ENCODE peak calls at places on chromosomes 16 and 17, in six cellular contexts. One of them, this sample, is unnamed.

GRCh38 chr17:35700157-35700556 is 31.3 kb upstream of the RASL10B start:
- DNase-seq in glutamatergic neuron: no peak
- DNase-seq in Right ventricle myocardium superior: no peak
- DNase-seq in central memory CD8-positive, alpha-beta T cell: no peak
- DNase-seq in AG04450: no peak
- DNase-seq in Kasumi-1: no peak
- DNase-seq in this sample: no peak

GRCh38 chr17:78861229-78861628 is 20.6 kb upstream of the USP36 start:
- DNase-seq in glutamatergic neuron: no peak
- DNase-seq in Right ventricle myocardium superior: no peak
- DNase-seq in central memory CD8-positive, alpha-beta T cell: no peak
- DNase-seq in AG04450: no peak
- DNase-seq in Kasumi-1: no peak
- DNase-seq in this sample: no peak

GRCh38 chr16:10923146-10923649 is 19.1 kb downstream of the DEXI start:
- DNase-seq in AG04450: no peak
- DNase-seq in Kasumi-1: no peak
- DNase-seq in central memory CD8-positive, alpha-beta T cell: no peak
- DNase-seq in glutamatergic neuron: no peak
- DNase-seq in Right ventricle myocardium superior: no peak
- DNase-seq in this sample: no peak

GRCh38 chr16:13856811-13857511 is 63.0 kb upstream of the ERCC4 start:
- DNase-seq in AG04450: no peak
- DNase-seq in glutamatergic neuron: no peak
- DNase-seq in Right ventricle myocardium superior: no peak
- DNase-seq in Kasumi-1: no peak
- DNase-seq in central memory CD8-positive, alpha-beta T cell: no peak
- DNase-seq in this sample: no peak

GRCh38 chr16:73013974-73014373 is 34.0 kb downstream of the ZFHX3 start:
- DNase-seq in Kasumi-1: no peak
- DNase-seq in Right ventricle myocardium superior: no peak
- DNase-seq in AG04450: no peak
- DNase-seq in central memory CD8-positive, alpha-beta T cell: no peak
- DNase-seq in glutamatergic neuron: no peak
- DNase-seq in this sample: no peak

GRCh38 chr16:68311316-68311620 is 449 bp downstream of the PRMT7 start:
- DNase-seq in glutamatergic neuron: no peak
- DNase-seq in AG04450: no peak
- DNase-seq in central memory CD8-positive, alpha-beta T cell: no peak
- DNase-seq in Right ventricle myocardium superior: no peak
- DNase-seq in Kasumi-1: no peak
- DNase-seq in this sample: no peak

GRCh38 chr17:6546069-6546718 is 10.2 kb downstream of the PITPNM3 start:
- DNase-seq in Right ventricle myocardium superior: no peak
- DNase-seq in AG04450: no peak
- DNase-seq in central memory CD8-positive, alpha-beta T cell: no peak
- DNase-seq in Kasumi-1: no peak
- DNase-seq in glutamatergic neuron: no peak
- DNase-seq in this sample: no peak

GRCh38 chr17:63537001-63537400 is 13.3 kb upstream of the DCAF7 start:
- DNase-seq in Right ventricle myocardium superior: no peak
- DNase-seq in AG04450: no peak
- DNase-seq in central memory CD8-positive, alpha-beta T cell: no peak
- DNase-seq in glutamatergic neuron: no peak
- DNase-seq in Kasumi-1: no peak
- DNase-seq in this sample: no peak

GRCh38 chr16:87704754-87705353 is 60.9 kb downstream of the KLHDC4 start:
- DNase-seq in Right ventricle myocardium superior: no peak
- DNase-seq in glutamatergic neuron: no peak
- DNase-seq in central memory CD8-positive, alpha-beta T cell: no peak
- DNase-seq in AG04450: no peak
- DNase-seq in Kasumi-1: no peak
- DNase-seq in this sample: no peak

GRCh38 chr16:57736419-57737281 is 1.1 kb downstream of the KATNB1 start:
- DNase-seq in central memory CD8-positive, alpha-beta T cell: no peak
- DNase-seq in Kasumi-1: no peak
- DNase-seq in Right ventricle myocardium superior: no peak
- DNase-seq in AG04450: peak
- DNase-seq in glutamatergic neuron: no peak
- DNase-seq in this sample: no peak

GRCh38 chr17:2215616-2216364 is 87.8 kb downstream of the SMG6 start:
- DNase-seq in central memory CD8-positive, alpha-beta T cell: peak
- DNase-seq in AG04450: peak
- DNase-seq in glutamatergic neuron: peak
- DNase-seq in Right ventricle myocardium superior: peak
- DNase-seq in Kasumi-1: peak
- DNase-seq in this sample: peak

GRCh38 chr17:32261521-32261792 is 4.2 kb upstream of the RHBDL3 start:
- DNase-seq in Kasumi-1: no peak
- DNase-seq in central memory CD8-positive, alpha-beta T cell: no peak
- DNase-seq in AG04450: no peak
- DNase-seq in glutamatergic neuron: no peak
- DNase-seq in Right ventricle myocardium superior: no peak
- DNase-seq in this sample: no peak

GRCh38 chr17:50830994-50831393 is 4.4 kb upstream of the WFIKKN2 start:
- DNase-seq in AG04450: no peak
- DNase-seq in central memory CD8-positive, alpha-beta T cell: no peak
- DNase-seq in glutamatergic neuron: peak
- DNase-seq in Kasumi-1: no peak
- DNase-seq in Right ventricle myocardium superior: no peak
- DNase-seq in this sample: no peak

GRCh38 chr17:17685775-17686291 is 4.6 kb downstream of the RAI1 start:
- DNase-seq in Right ventricle myocardium superior: no peak
- DNase-seq in AG04450: peak
- DNase-seq in Kasumi-1: no peak
- DNase-seq in central memory CD8-positive, alpha-beta T cell: no peak
- DNase-seq in glutamatergic neuron: no peak
- DNase-seq in this sample: no peak

GRCh38 chr17:50028207-50029120 is 27.4 kb upstream of the ITGA3 start:
- DNase-seq in central memory CD8-positive, alpha-beta T cell: no peak
- DNase-seq in Kasumi-1: no peak
- DNase-seq in AG04450: no peak
- DNase-seq in Right ventricle myocardium superior: no peak
- DNase-seq in glutamatergic neuron: no peak
- DNase-seq in this sample: no peak

GRCh38 chr17:49634487-49634865 is 43.4 kb downstream of the SPOP start:
- DNase-seq in central memory CD8-positive, alpha-beta T cell: no peak
- DNase-seq in Kasumi-1: no peak
- DNase-seq in Right ventricle myocardium superior: no peak
- DNase-seq in glutamatergic neuron: no peak
- DNase-seq in AG04450: no peak
- DNase-seq in this sample: no peak

This sample was measured in memory B cell.